ENCODE peak calls at places on chromosomes 3 and 15, in six cellular contexts. T, F, N, S, X and Y are unnamed samples.

GRCh38 chr3:30659270-30660127 is 53.1 kb downstream of the TGFBR2 start:
- DNase-seq in F (no peak), S (no peak), X (peak), T (peak), N (peak), Y (no peak)

GRCh38 chr3:112519424-112520001 is 20.2 kb upstream of the BTLA start:
- DNase-seq in S (no peak), T (peak), N (peak), X (peak), F (no peak), Y (peak)

GRCh38 chr3:30972449-30972848 is 78.0 kb upstream of the GADL1 start:
- DNase-seq in S (no peak), N (no peak), T (no peak), F (no peak), X (no peak), Y (no peak)

GRCh38 chr3:126781406-126781805 is 77.4 kb downstream of the CHCHD6 start:
- DNase-seq in X (no peak), N (no peak), F (no peak), T (no peak), S (no peak), Y (no peak)

GRCh38 chr3:153052096-153052460 is 109.9 kb upstream of the RAP2B start:
- DNase-seq in N (peak), F (no peak), T (no peak), X (peak), S (no peak), Y (no peak)

GRCh38 chr15:60462027-60462426 is 16.9 kb downstream of the ICE2 start:
- DNase-seq in X (peak), N (no peak), T (no peak), S (no peak), F (no peak), Y (no peak)

GRCh38 chr3:70471464-70472342 is 159.3 kb upstream of the MDFIC2 start:
- DNase-seq in T (no peak), X (peak), F (no peak), N (peak), S (no peak), Y (no peak)

GRCh38 chr3:130276203-130276803 is 69.2 kb upstream of the COL6A5 start:
- DNase-seq in F (no peak), X (peak), S (no peak), N (no peak), T (peak), Y (peak)

GRCh38 chr15:99446565-99447496 is 119.0 kb upstream of the MEF2A start:
- DNase-seq in F (no peak), T (no peak), N (no peak), S (no peak), X (no peak), Y (no peak)

GRCh38 chr3:55897573-55898224 is 410.6 kb upstream of the WNT5A start:
- DNase-seq in S (no peak), F (no peak), T (no peak), N (no peak), X (peak), Y (no peak)

GRCh38 chr3:108669211-108669610 is 79.7 kb downstream of the DZIP3 start:
- DNase-seq in F (no peak), T (no peak), X (no peak), N (no peak), S (no peak), Y (no peak)

GRCh38 chr3:108662141-108662738 is 72.7 kb downstream of the DZIP3 start:
- DNase-seq in S (no peak), X (peak), T (peak), N (peak), F (no peak), Y (peak)

GRCh38 chr3:108661699-108662098 is 72.2 kb downstream of the DZIP3 start:
- DNase-seq in S (no peak), X (no peak), T (no peak), F (no peak), N (no peak), Y (no peak)

GRCh38 chr3:108667312-108667711 is 77.8 kb downstream of the DZIP3 start:
- DNase-seq in S (no peak), F (no peak), T (no peak), N (no peak), X (no peak), Y (no peak)

DNA sequence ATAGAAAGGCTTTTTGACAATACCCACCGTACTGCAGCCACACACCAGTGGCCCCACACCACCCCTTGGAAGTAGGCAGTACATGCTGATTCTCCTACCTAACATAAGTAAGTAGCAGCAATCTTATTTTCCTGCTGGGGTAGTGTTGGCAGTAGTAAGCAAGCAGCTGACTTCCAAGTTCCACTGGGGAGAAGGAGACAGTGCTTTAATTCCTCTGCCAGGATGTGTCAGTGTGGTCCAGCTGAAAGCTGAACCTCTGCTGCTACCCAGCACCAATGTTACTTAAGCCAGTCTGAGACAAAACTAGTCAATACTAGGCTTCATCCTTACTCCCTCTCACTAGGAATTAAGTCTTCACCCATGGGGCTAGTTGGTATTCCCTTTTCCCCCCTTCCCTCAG is 74.7 kb downstream of the DZIP3 start:
- DNase-seq in N (no peak), S (no peak), T (no peak), X (no peak), F (no peak), Y (no peak)
- TF ChIP-seq CTCF in N (no peak), S (no peak), T (no peak), X (no peak), F (no peak), Y (no peak)

DNA sequence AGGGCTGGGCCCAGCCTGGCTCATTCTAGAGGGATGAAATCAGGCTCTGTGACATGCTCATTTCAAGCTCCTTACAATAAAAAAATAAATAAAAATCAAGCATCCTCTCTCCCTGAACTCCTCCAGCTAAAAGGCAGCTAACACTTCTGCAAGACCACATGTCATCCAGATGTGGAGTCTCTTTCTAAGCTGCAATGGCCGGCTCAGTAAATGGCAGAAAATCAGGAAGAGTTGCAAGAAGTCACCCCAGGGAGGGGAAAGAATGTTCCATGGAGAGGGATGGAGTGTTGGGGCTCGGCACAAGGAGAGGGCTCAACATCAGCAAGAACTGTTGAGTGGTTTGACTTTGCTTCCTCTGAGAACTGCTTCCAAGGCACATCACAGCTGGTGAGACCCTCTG is 689.1 kb downstream of the NTRK3 start:
- DNase-seq in S (no peak), X (no peak), T (no peak), F (no peak), N (no peak), Y (no peak)
- TF ChIP-seq CTCF in S (no peak), X (no peak), T (no peak), F (no peak), N (no peak), Y (no peak)

DNA sequence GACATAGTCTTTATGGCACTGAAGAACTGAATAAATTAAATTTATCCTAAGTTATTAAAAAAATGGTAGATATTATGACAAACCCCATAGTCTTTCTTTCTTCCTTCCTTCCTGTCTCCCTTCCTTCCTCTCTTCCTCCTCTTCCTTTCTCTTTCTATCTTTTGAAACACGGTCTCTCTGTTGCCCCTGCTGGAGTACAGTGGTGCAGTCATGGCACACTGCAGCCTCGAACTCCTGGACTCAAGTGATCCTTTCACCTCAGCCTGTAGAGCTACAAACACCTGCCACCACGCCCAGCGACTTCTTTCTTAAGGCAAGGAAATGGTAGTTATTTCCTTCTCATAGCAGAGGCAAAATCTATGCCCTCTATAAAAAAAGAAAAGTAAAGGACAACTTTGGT is 354.6 kb downstream of the GAP43 start:
- DNase-seq in N (no peak), S (no peak), F (no peak), T (no peak), X (no peak), Y (no peak)
- TF ChIP-seq CTCF in N (no peak), S (no peak), F (no peak), T (no peak), X (no peak), Y (peak)

GRCh38 chr3:11944052-11944673 is 60.0 kb upstream of the SYN2 start:
- DNase-seq in S (no peak), T (no peak), F (no peak), N (no peak), X (peak), Y (no peak)
- TF ChIP-seq CTCF in S (peak), T (peak), F (peak), N (peak), X (peak), Y (peak)

GRCh38 chr15:90042766-90043525 is 41.8 kb downstream of the ZNF710 start:
- DNase-seq in F (peak), S (no peak), T (no peak), X (no peak), N (no peak), Y (no peak)

GRCh38 chr15:90046289-90046688 is 45.2 kb downstream of the ZNF710 start:
- DNase-seq in F (no peak), T (no peak), S (no peak), N (no peak), X (no peak), Y (no peak)

GRCh38 chr15:90044191-90044590 is 43.1 kb downstream of the ZNF710 start:
- DNase-seq in F (peak), T (no peak), S (no peak), X (no peak), N (no peak), Y (no peak)

GRCh38 chr15:90044916-90045371 is 43.8 kb downstream of the ZNF710 start:
- DNase-seq in T (no peak), N (no peak), S (no peak), F (no peak), X (no peak), Y (no peak)

GRCh38 chr15:90043611-90044010 is 42.5 kb downstream of the ZNF710 start:
- DNase-seq in X (no peak), T (no peak), N (no peak), S (no peak), F (no peak), Y (no peak)
- TF ChIP-seq CTCF in X (no peak), T (no peak), N (no peak), S (no peak), F (no peak), Y (no peak)

GRCh38 chr3:155391104-155391503 is 97.6 kb upstream of the STRIT1 start:
- DNase-seq in S (no peak), F (no peak), T (peak), N (peak), X (peak), Y (no peak)

GRCh38 chr3:155392138-155392537 is 98.7 kb upstream of the STRIT1 start:
- DNase-seq in X (no peak), S (no peak), F (no peak), N (no peak), T (no peak), Y (no peak)

GRCh38 chr3:155391583-155391982 is 98.1 kb upstream of the STRIT1 start:
- DNase-seq in T (peak), S (no peak), X (peak), N (peak), F (no peak), Y (no peak)

GRCh38 chr3:155393316-155393715 is 99.8 kb upstream of the STRIT1 start:
- DNase-seq in F (no peak), S (no peak), N (no peak), X (no peak), T (no peak), Y (no peak)

GRCh38 chr3:155394240-155394639 is 100.8 kb upstream of the STRIT1 start:
- DNase-seq in N (no peak), S (no peak), F (no peak), T (no peak), X (no peak), Y (no peak)
- TF ChIP-seq CTCF in N (no peak), S (no peak), F (no peak), T (no peak), X (no peak), Y (no peak)

DNA sequence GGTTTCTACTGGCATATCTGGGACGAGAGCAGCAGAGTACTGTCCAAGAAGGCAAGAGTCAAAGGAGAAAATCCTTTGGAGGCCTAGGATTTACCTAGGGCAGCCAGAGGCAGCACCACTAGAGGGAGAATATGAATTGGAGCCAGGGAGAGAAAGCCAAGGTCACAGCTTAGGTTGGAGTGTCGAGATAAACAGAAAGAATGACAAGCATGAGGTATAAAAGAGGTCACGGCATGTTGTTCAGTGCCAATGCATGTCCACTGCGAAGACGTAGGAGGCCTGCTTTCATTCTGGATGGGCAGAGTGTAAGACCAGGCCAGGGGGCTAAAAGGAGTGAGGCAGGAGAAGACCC is 47.2 kb downstream of the THBS1 start:
- DNase-seq in N (no peak), T (no peak), X (no peak), S (no peak), F (no peak), Y (no peak)
- TF ChIP-seq CTCF in N (peak), T (peak), X (peak), S (no peak), F (peak), Y (no peak)